ENCODE peak calls at places on chromosome 19, in six cellular contexts. One of them, this sample, is unnamed.
A peak's percentile ranks its signal among the peaks of the same experiment; 100 is the strongest.

GRCh38 chr19:7852851-7853759 is 21.1 kb downstream of the PRR36 start:
- DNase-seq in SK-N-SH: peak; percentile 97
- DNase-seq in K562: peak; percentile 97
- DNase-seq in Panc1: no peak
- DNase-seq in GM12878: no peak
- DNase-seq in HCT116: peak; percentile 85
- DNase-seq in this sample: no peak

GRCh38 chr19:35281303-35281702 is 1.0 kb upstream of the HAMP start:
- DNase-seq in K562: no peak
- DNase-seq in HCT116: no peak
- DNase-seq in GM12878: no peak
- DNase-seq in Panc1: no peak
- DNase-seq in SK-N-SH: no peak
- DNase-seq in this sample: no peak

GRCh38 chr19:54448037-54448773 is 794 bp upstream of the LENG8 start:
- DNase-seq in GM12878: no peak
- DNase-seq in HCT116: no peak
- DNase-seq in Panc1: no peak
- DNase-seq in SK-N-SH: peak; percentile 74
- DNase-seq in K562: peak; percentile 69
- DNase-seq in this sample: peak; percentile 62

GRCh38 chr19:1361601-1362384 is 21.9 kb upstream of the NDUFS7 start:
- DNase-seq in SK-N-SH: no peak
- DNase-seq in HCT116: no peak
- DNase-seq in K562: no peak
- DNase-seq in GM12878: no peak
- DNase-seq in Panc1: no peak
- DNase-seq in this sample: no peak

GRCh38 chr19:28578208-28578607 is 634.7 kb downstream of the UQCRFS1 start:
- DNase-seq in K562: no peak
- DNase-seq in Panc1: no peak
- DNase-seq in SK-N-SH: no peak
- DNase-seq in GM12878: no peak
- DNase-seq in HCT116: no peak
- DNase-seq in this sample: no peak

GRCh38 chr19:33464010-33464732 is 57.4 kb downstream of the PEPD start:
- DNase-seq in K562: no peak
- DNase-seq in GM12878: no peak
- DNase-seq in SK-N-SH: no peak
- DNase-seq in HCT116: no peak
- DNase-seq in Panc1: no peak
- DNase-seq in this sample: no peak

GRCh38 chr19:19403373-19403901 is 2.0 kb upstream of the GATAD2A start:
- DNase-seq in SK-N-SH: no peak
- DNase-seq in K562: peak; percentile 32
- DNase-seq in HCT116: no peak
- DNase-seq in Panc1: no peak
- DNase-seq in GM12878: no peak
- DNase-seq in this sample: no peak

GRCh38 chr19:19528721-19529490 is at the start of gene YJEFN3:
- DNase-seq in SK-N-SH: peak; percentile 98
- DNase-seq in K562: no peak
- DNase-seq in Panc1: no peak
- DNase-seq in GM12878: no peak
- DNase-seq in HCT116: no peak
- DNase-seq in this sample: no peak

GRCh38 chr19:50668416-50669318 is 19.4 kb downstream of the C19orf81 start:
- DNase-seq in K562: peak; percentile 58
- DNase-seq in HCT116: no peak
- DNase-seq in Panc1: no peak
- DNase-seq in GM12878: no peak
- DNase-seq in SK-N-SH: no peak
- DNase-seq in this sample: peak; percentile 55

GRCh38 chr19:15289673-15290072 is 42.7 kb downstream of the BRD4 start:
- DNase-seq in SK-N-SH: no peak
- DNase-seq in K562: no peak
- DNase-seq in GM12878: no peak
- DNase-seq in Panc1: no peak
- DNase-seq in HCT116: no peak
- DNase-seq in this sample: no peak

GRCh38 chr19:35449347-35450043 is 1.4 kb downstream of the FFAR2 start:
- DNase-seq in K562: no peak
- DNase-seq in Panc1: no peak
- DNase-seq in GM12878: no peak
- DNase-seq in HCT116: no peak
- DNase-seq in SK-N-SH: peak; percentile 37
- DNase-seq in this sample: no peak

GRCh38 chr19:29690842-29691241 is 24.2 kb downstream of the C19orf12 start:
- DNase-seq in GM12878: no peak
- DNase-seq in K562: peak; percentile 82
- DNase-seq in HCT116: peak; percentile 23
- DNase-seq in SK-N-SH: no peak
- DNase-seq in Panc1: no peak
- DNase-seq in this sample: peak; percentile 58

GRCh38 chr19:3580156-3580955 is 4.9 kb upstream of the GIPC3 start:
- DNase-seq in Panc1: no peak
- DNase-seq in SK-N-SH: no peak
- DNase-seq in K562: no peak
- DNase-seq in HCT116: no peak
- DNase-seq in GM12878: no peak
- DNase-seq in this sample: no peak

GRCh38 chr19:2500861-2501260 is 24.9 kb downstream of the GADD45B start:
- DNase-seq in Panc1: no peak
- DNase-seq in HCT116: no peak
- DNase-seq in K562: no peak
- DNase-seq in SK-N-SH: no peak
- DNase-seq in GM12878: no peak
- DNase-seq in this sample: no peak

GRCh38 chr19:7832781-7833180 is 2.8 kb downstream of the EVI5L start:
- DNase-seq in K562: no peak
- DNase-seq in Panc1: no peak
- DNase-seq in SK-N-SH: no peak
- DNase-seq in GM12878: no peak
- DNase-seq in HCT116: no peak
- DNase-seq in this sample: no peak

GRCh38 chr19:14763497-14764145 is 14.7 kb downstream of the ADGRE2 start:
- DNase-seq in GM12878: no peak
- DNase-seq in HCT116: no peak
- DNase-seq in Panc1: no peak
- DNase-seq in SK-N-SH: no peak
- DNase-seq in K562: no peak
- DNase-seq in this sample: no peak

GRCh38 chr19:3880471-3881271 is at the start of gene ATCAY:
- DNase-seq in HCT116: no peak
- DNase-seq in SK-N-SH: peak; percentile 95
- DNase-seq in Panc1: no peak
- DNase-seq in K562: no peak
- DNase-seq in GM12878: no peak
- DNase-seq in this sample: no peak

GRCh38 chr19:4337906-4338440 is 654 bp downstream of the STAP2 start:
- DNase-seq in GM12878: no peak
- DNase-seq in K562: peak; percentile 17
- DNase-seq in Panc1: no peak
- DNase-seq in HCT116: no peak
- DNase-seq in SK-N-SH: no peak
- DNase-seq in this sample: no peak

DNA sequence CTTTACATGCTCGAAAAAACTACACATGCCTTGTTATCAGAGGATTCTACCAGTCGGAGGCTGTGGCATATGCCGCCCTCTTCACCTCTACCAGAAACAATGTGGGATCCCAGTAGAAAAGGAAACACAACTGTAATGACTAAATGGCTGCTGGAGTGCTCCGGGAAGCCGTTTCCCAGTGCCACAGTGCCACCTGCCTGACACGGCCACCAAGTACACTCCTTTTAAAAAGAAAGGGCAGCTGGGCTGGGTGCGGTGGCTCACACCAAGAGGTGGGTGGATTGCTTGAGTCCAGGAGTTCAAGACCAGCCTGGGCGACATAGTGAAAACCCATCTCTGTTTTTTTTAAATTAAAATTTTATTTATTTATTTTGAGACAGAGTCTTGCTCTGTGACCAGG is 67.3 kb downstream of the TRPM4 start:
- DNase-seq in GM12878: no peak
- DNase-seq in Panc1: no peak
- DNase-seq in K562: peak; percentile 53
- DNase-seq in HCT116: peak; percentile 61
- DNase-seq in SK-N-SH: peak; percentile 66
- DNase-seq in this sample: peak; percentile 78
- TF ChIP-seq CTCF in GM12878: peak; percentile 42
- TF ChIP-seq CTCF in Panc1: peak; percentile 77
- TF ChIP-seq CTCF in K562: peak; percentile 83
- TF ChIP-seq CTCF in HCT116: peak; percentile 67
- TF ChIP-seq CTCF in SK-N-SH: peak; percentile 65
- TF ChIP-seq CTCF in this sample: peak; percentile 73

DNA sequence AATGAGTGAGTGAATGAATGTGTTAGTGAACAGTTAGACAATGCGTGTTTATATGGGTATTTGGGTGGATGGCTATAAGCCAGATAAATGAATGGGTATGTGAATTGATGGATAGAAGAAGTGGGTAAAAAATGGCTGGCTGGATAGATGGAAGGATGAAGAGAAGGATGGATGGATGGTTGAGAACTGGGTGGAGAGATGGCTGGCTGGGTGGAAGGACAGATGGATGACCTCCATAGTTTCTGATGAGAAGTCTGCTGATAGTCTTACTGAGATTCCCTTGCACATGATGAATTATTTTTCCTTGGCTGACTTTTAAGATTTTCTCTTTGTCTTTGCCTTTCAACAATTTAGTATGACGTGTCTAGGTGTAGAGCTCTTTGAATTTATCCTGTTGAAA is 57.4 kb downstream of the RYR1 start:
- DNase-seq in Panc1: no peak
- DNase-seq in SK-N-SH: no peak
- DNase-seq in HCT116: no peak
- DNase-seq in K562: no peak
- DNase-seq in GM12878: no peak
- DNase-seq in this sample: no peak
- TF ChIP-seq SIN3A in Panc1: no peak
- TF ChIP-seq SIN3A in SK-N-SH: no peak
- TF ChIP-seq SIN3A in HCT116: no peak
- TF ChIP-seq SIN3A in K562: no peak
- TF ChIP-seq SIN3A in GM12878: no peak
- TF ChIP-seq SIN3A in this sample: no peak

GRCh38 chr19:43305642-43306041 is 36.3 kb upstream of the PSG9 start:
- DNase-seq in HCT116: no peak
- DNase-seq in Panc1: no peak
- DNase-seq in SK-N-SH: no peak
- DNase-seq in K562: peak; percentile 11
- DNase-seq in GM12878: no peak
- DNase-seq in this sample: no peak
- TF ChIP-seq CTCF in HCT116: peak; percentile 45
- TF ChIP-seq CTCF in Panc1: no peak
- TF ChIP-seq CTCF in SK-N-SH: no peak
- TF ChIP-seq CTCF in K562: peak; percentile 58
- TF ChIP-seq CTCF in GM12878: no peak
- TF ChIP-seq CTCF in this sample: no peak

DNA sequence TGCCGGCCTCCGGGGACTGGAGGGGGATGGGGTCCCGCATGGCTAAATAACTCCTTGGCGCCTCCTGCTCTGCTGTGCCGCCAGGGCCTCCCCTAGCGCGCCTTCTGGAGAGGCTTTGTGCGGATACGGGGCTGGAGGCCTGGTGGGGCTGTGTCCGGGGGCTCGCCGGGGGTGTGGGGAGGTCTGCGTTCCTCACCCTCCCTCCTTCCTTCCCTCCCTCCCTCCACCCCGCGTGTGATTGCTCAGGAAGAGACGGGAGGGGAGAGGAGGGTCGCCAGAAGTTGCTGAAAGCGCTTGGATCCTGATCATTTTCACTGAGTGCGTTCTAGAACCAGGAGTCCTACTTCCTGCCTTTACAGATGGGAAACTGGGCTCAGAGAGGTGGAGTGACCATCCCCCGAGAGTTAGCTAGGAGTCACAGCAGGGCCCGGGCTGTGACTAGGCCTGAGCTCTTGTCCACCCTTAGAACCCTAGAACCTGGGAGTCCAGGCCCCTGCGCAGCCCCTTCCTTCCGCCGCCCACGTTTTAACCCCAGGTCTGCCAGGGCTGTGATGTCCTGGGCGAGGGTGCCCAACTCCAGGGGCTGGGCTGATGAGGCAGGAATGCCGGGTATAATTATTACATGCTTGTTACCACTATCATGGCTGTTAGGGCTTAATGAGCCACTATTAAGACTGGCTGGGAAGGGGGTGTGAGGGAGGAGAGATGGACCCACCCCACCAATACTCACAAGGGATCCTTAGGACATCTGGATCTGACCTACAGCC is 782 bp upstream of the JUND start:
- DNase-seq in HCT116: no peak
- DNase-seq in GM12878: no peak
- DNase-seq in Panc1: no peak
- DNase-seq in K562: no peak
- DNase-seq in SK-N-SH: peak; percentile 62
- DNase-seq in this sample: no peak
- TF ChIP-seq SIN3A in HCT116: no peak
- TF ChIP-seq SIN3A in GM12878: peak; percentile 30
- TF ChIP-seq SIN3A in Panc1: no peak
- TF ChIP-seq SIN3A in K562: peak; percentile 5
- TF ChIP-seq SIN3A in SK-N-SH: no peak
- TF ChIP-seq SIN3A in this sample: peak; percentile 45

GRCh38 chr19:23286477-23286876 is 36.3 kb upstream of the ZNF724 start:
- DNase-seq in HCT116: no peak
- DNase-seq in Panc1: no peak
- DNase-seq in K562: no peak
- DNase-seq in SK-N-SH: peak; percentile 26
- DNase-seq in GM12878: no peak
- DNase-seq in this sample: peak; percentile 50
- TF ChIP-seq CTCF in HCT116: peak; percentile 39
- TF ChIP-seq CTCF in Panc1: peak; percentile 32
- TF ChIP-seq CTCF in K562: no peak
- TF ChIP-seq CTCF in SK-N-SH: peak; percentile 40
- TF ChIP-seq CTCF in GM12878: peak; percentile 36
- TF ChIP-seq CTCF in this sample: peak; percentile 67

DNA sequence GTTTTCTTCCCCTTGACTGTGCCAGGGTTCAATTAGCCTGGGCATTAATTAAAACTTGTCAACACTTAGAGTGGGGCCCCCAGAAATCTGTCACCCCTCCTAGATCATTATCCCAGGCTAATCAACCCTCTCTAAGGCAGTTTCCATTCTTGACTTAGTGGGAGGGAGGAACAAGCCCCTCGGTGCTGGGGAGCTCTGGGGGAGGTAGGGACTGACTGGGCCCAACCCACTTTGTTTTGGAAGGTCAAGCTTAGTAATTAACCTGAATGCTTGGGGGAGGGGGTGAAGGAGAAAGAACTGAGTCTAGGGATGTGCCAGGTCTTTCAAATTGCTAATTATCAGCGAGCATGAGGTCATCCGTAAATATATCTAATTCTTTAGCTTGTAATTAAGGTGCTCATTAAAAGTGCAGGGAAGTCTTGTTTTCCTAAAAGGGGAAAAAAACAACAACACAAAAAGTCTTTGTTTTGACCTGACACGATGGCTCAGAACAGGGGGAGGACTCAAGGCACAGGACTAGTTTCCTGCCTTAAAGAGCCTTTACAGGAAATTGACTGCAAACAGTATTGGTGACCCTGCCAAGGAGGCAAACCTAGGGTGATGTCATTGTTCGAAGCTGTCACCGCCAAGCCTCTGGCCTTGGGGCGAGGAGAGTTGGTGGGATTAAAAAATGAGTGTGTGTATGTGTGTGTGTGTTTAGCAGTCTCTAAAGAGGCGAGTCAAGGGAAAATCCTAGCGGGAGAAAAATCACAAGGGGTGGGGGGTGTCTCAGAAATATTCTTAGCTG is 19.4 kb downstream of the ACTN4 start:
- DNase-seq in K562: no peak
- DNase-seq in GM12878: no peak
- DNase-seq in Panc1: no peak
- DNase-seq in HCT116: no peak
- DNase-seq in SK-N-SH: no peak
- DNase-seq in this sample: no peak
- TF ChIP-seq SIN3A in K562: no peak
- TF ChIP-seq SIN3A in GM12878: no peak
- TF ChIP-seq SIN3A in Panc1: no peak
- TF ChIP-seq SIN3A in HCT116: no peak
- TF ChIP-seq SIN3A in SK-N-SH: peak; percentile 14
- TF ChIP-seq SIN3A in this sample: no peak

This sample was measured in H1.